ENCODE peak calls at places on chromosome 16, in four cellular contexts. S is cardiac muscle cell, A is WTC11, C is PC-9. Z is an unnamed sample.
A peak's percentile ranks its signal among the peaks of the same experiment; 100 is the strongest.

GRCh38 chr16:52408197-52408845 is 138.6 kb downstream of the TOX3 start:
- DNase-seq in S (no peak), A (no peak), C (no peak), Z (no peak)

GRCh38 chr16:4283939-4284338 is 11.1 kb upstream of the TFAP4 start:
- DNase-seq in S (no peak), A (no peak), C (peak; percentile 67), Z (no peak)

GRCh38 chr16:55370762-55371482 is 46.9 kb downstream of the IRX6 start:
- DNase-seq in C (no peak), S (peak; percentile 45), A (peak; percentile 73), Z (peak; percentile 23)

GRCh38 chr16:15051387-15051951 is 4.4 kb downstream of the NTAN1 start:
- DNase-seq in A (no peak), S (no peak), C (no peak), Z (no peak)

GRCh38 chr16:19375561-19376158 is 42.0 kb upstream of the TMC5 start:
- DNase-seq in C (peak; percentile 62), S (peak; percentile 71), A (peak; percentile 59), Z (peak; percentile 38)

GRCh38 chr16:6864670-6865069 is 468.0 kb upstream of the RBFOX1 start:
- DNase-seq in A (no peak), C (no peak), S (no peak), Z (no peak)

GRCh38 chr16:27199747-27200146 is 3.6 kb upstream of the KDM8 start:
- DNase-seq in A (no peak), C (no peak), S (no peak), Z (no peak)

GRCh38 chr16:11047057-11047456 is 102.7 kb downstream of the CLEC16A start:
- DNase-seq in C (no peak), A (no peak), S (peak; percentile 71), Z (peak; percentile 70)

GRCh38 chr16:28301620-28302019 is 9.3 kb downstream of the SBK1 start:
- DNase-seq in S (no peak), A (no peak), C (no peak), Z (no peak)

GRCh38 chr16:342455-343213 is 9.9 kb downstream of the AXIN1 start:
- DNase-seq in A (no peak), S (no peak), C (no peak), Z (no peak)

GRCh38 chr16:53821957-53822625 is 118.1 kb downstream of the FTO start:
- DNase-seq in C (peak; percentile 39), S (peak; percentile 79), A (no peak), Z (peak; percentile 51)
- TF ChIP-seq CTCF in C (no peak), S (peak; percentile 9), A (no peak), Z (peak; percentile 13)

GRCh38 chr16:85323230-85323960 is 211.1 kb upstream of the CIBAR2 start:
- DNase-seq in A (no peak), S (no peak), C (no peak), Z (no peak)

GRCh38 chr16:85326794-85327181 is 214.5 kb upstream of the CIBAR2 start:
- DNase-seq in S (no peak), A (no peak), C (no peak), Z (no peak)

GRCh38 chr16:85326113-85326793 is 214.0 kb upstream of the CIBAR2 start:
- DNase-seq in A (no peak), S (peak; percentile 53), C (no peak), Z (no peak)

GRCh38 chr16:85323961-85324253 is 211.6 kb upstream of the CIBAR2 start:
- DNase-seq in S (no peak), C (no peak), A (no peak), Z (no peak)

GRCh38 chr16:85324506-85324905 is 212.2 kb upstream of the CIBAR2 start:
- DNase-seq in C (no peak), S (no peak), A (no peak), Z (no peak)
- TF ChIP-seq CTCF in C (no peak), S (no peak), A (no peak), Z (no peak)

GRCh38 chr16:9969580-9969979 is 212.6 kb downstream of the GRIN2A start:
- DNase-seq in C (no peak), A (no peak), S (no peak), Z (no peak)
- TF ChIP-seq CTCF in C (no peak), A (no peak), S (no peak), Z (no peak)

GRCh38 chr16:64469906-64470702 is 651.8 kb downstream of the CDH11 start:
- DNase-seq in S (peak; percentile 22), C (no peak), A (no peak), Z (no peak)
- TF ChIP-seq CTCF in S (peak; percentile 27), C (no peak), A (no peak), Z (peak; percentile 11)

GRCh38 chr16:75697571-75697970 is 3.7 kb downstream of the DUXB start:
- DNase-seq in S (no peak), A (no peak), C (no peak), Z (no peak)

GRCh38 chr16:75701361-75701760 is at the start of gene DUXB:
- DNase-seq in S (no peak), A (no peak), C (no peak), Z (no peak)

DNA sequence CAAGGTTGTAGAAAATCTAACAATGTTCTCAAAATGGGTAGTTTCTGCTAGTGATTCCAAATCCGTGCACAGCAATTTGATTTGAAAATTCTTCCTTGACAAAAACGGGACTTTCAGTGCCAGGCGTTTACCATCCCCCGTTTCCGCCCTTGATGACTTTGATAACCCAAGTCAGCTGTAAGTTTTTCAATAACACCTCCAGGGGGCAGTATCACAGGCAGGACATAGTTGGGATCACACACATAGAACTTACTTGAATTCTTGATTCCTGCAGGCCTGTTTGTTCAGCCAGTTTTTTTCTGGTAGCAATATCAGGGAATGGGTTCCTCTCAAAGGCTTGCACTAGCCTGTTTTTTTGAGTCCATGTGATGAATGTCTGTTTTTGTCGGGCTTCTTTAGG is 5.6 kb downstream of the DUXB start:
- DNase-seq in S (no peak), C (no peak), A (no peak), Z (no peak)
- TF ChIP-seq CTCF in S (peak; percentile 7), C (peak; percentile 41), A (peak; percentile 28), Z (no peak)

DNA sequence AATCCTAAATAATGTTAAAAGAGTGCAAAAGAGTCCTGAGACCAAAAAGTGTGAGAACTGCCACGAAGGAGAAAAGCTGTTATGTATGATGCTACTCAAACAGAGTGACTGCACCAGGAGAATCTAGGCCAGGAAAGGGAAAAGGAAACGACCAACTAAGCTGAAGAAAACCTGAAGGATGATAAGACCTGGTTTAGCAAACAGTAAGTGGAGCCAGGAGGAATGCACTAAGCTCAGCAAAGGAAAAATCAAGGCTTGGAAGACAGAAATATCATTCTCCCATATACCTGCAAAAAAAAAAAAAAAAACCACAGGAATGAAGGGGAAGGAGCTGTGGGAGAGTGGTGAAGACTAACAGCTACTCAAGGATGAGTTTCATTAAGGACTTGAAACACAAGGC is 21.1 kb downstream of the CMC2 start:
- DNase-seq in C (no peak), S (peak; percentile 11), A (no peak), Z (no peak)
- TF ChIP-seq CTCF in C (no peak), S (no peak), A (no peak), Z (no peak)

GRCh38 chr16:66266436-66267286 is 99.8 kb upstream of the CDH5 start:
- DNase-seq in S (peak; percentile 95), A (no peak), C (no peak), Z (peak; percentile 69)
- TF ChIP-seq CTCF in S (peak; percentile 11), A (no peak), C (no peak), Z (no peak)

GRCh38 chr16:25126820-25127232 is 15.3 kb downstream of the LCMT1 start:
- DNase-seq in C (peak; percentile 67), A (no peak), S (peak; percentile 84), Z (peak; percentile 80)
- TF ChIP-seq CTCF in C (peak; percentile 77), A (no peak), S (peak; percentile 81), Z (peak; percentile 78)

GRCh38 chr16:84059946-84060901 is 17.6 kb upstream of the SLC38A8 start:
- DNase-seq in S (no peak), A (no peak), C (no peak), Z (no peak)
- TF ChIP-seq CTCF in S (no peak), A (no peak), C (no peak), Z (no peak)

GRCh38 chr16:13453938-13454553 is 465.9 kb upstream of the ERCC4 start:
- DNase-seq in S (no peak), A (peak; percentile 52), C (peak; percentile 56), Z (peak; percentile 29)
- TF ChIP-seq CTCF in S (no peak), A (peak; percentile 58), C (peak; percentile 90), Z (peak; percentile 48)

Z was measured in astrocyte of the cerebellum.